ENCODE peak calls at places on chromosomes 5 and 9, in ten cellular contexts. K is mammary epithelial cell, C is neural progenitor cell, D is psoas muscle, U is endodermal cell, S is tibial artery, T is heart right ventricle, F is esophagus squamous epithelium, N is stomach, R is GM23338. Z is an unnamed sample.

GRCh38 chr9:5949103-5949699 is 58.5 kb downstream of the MLANA start:
- DNase-seq in K (peak), C (no peak), D (no peak), U (no peak), S (no peak), T (no peak), F (no peak), N (no peak), R (no peak), Z (no peak)

GRCh38 chr9:124264812-124265211 is 7.1 kb downstream of the NEK6 start:
- DNase-seq in K (no peak), C (no peak), D (no peak), U (no peak), S (no peak), T (no peak), F (no peak), N (no peak), R (no peak), Z (no peak)

GRCh38 chr9:4680750-4681149 is 1.4 kb downstream of the CDC37L1 start:
- DNase-seq in K (peak), C (no peak), D (no peak), U (no peak), S (no peak), T (no peak), F (no peak), N (no peak), R (no peak), Z (no peak)

GRCh38 chr5:110335361-110336046 is 391.0 kb downstream of the TMEM232 start:
- DNase-seq in K (no peak), C (no peak), D (no peak), U (no peak), S (no peak), T (no peak), F (no peak), N (no peak), R (no peak), Z (no peak)

GRCh38 chr9:131282688-131283422 is 6.5 kb upstream of the FAM78A start:
- DNase-seq in K (no peak), C (peak), D (peak), U (peak), S (no peak), T (peak), F (no peak), N (no peak), R (peak), Z (no peak)

GRCh38 chr5:151585970-151586369 is 5.2 kb downstream of the FAT2 start:
- DNase-seq in K (peak), C (no peak), D (peak), U (no peak), S (no peak), T (peak), F (no peak), N (no peak), R (no peak), Z (no peak)

GRCh38 chr9:131274674-131275331 is 1.5 kb downstream of the FAM78A start:
- DNase-seq in K (no peak), C (no peak), D (peak), U (no peak), S (no peak), T (peak), F (no peak), N (no peak), R (no peak), Z (no peak)

GRCh38 chr5:160442824-160443431 is 21.3 kb downstream of the PTTG1 start:
- DNase-seq in K (peak), C (no peak), D (no peak), U (no peak), S (no peak), T (no peak), F (no peak), N (peak), R (no peak), Z (no peak)

GRCh38 chr5:1412621-1413020 is 32.6 kb downstream of the SLC6A3 start:
- DNase-seq in K (no peak), C (no peak), D (peak), U (no peak), S (no peak), T (no peak), F (no peak), N (no peak), R (peak), Z (no peak)

GRCh38 chr5:96256795-96257470 is 176.1 kb downstream of the PCSK1 start:
- DNase-seq in K (peak), C (peak), D (no peak), U (no peak), S (no peak), T (no peak), F (no peak), N (no peak), R (peak), Z (no peak)

GRCh38 chr9:100865111-100865510 is 163.4 kb upstream of the PLPPR1 start:
- DNase-seq in K (no peak), C (no peak), D (no peak), U (peak), S (no peak), T (no peak), F (no peak), N (no peak), R (no peak), Z (no peak)

GRCh38 chr5:38467353-38468040 is 88.9 kb downstream of the LIFR start:
- DNase-seq in K (no peak), C (peak), D (peak), U (no peak), S (peak), T (peak), F (no peak), N (peak), R (no peak), Z (peak)

GRCh38 chr5:5221731-5222130 is 81.6 kb downstream of the ADAMTS16 start:
- DNase-seq in K (no peak), C (no peak), D (no peak), U (no peak), S (no peak), T (no peak), F (no peak), N (no peak), R (no peak), Z (no peak)

GRCh38 chr9:74951725-74952151 is 974 bp downstream of the C9orf40 start:
- DNase-seq in K (peak), C (peak), D (peak), U (peak), S (peak), T (peak), F (peak), N (peak), R (peak), Z (no peak)

GRCh38 chr5:115532517-115532916 is 12.1 kb downstream of the FEM1C start:
- DNase-seq in K (no peak), C (no peak), D (no peak), U (no peak), S (no peak), T (no peak), F (no peak), N (no peak), R (no peak), Z (no peak)

GRCh38 chr9:4371108-4371507 is 71.2 kb upstream of the GLIS3 start:
- DNase-seq in K (peak), C (peak), D (no peak), U (no peak), S (no peak), T (no peak), F (no peak), N (no peak), R (no peak), Z (no peak)

GRCh38 chr9:70553718-70554673 is 139.5 kb upstream of the KLF9 start:
- DNase-seq in K (peak), C (peak), D (no peak), U (peak), S (no peak), T (no peak), F (no peak), N (no peak), R (peak), Z (no peak)

GRCh38 chr9:121643473-121643872 is 8.0 kb upstream of the DAB2IP start:
- DNase-seq in K (no peak), C (no peak), D (no peak), U (no peak), S (no peak), T (no peak), F (no peak), N (no peak), R (no peak), Z (no peak)

GRCh38 chr9:126491256-126491879 is 122.4 kb upstream of the LMX1B start:
- DNase-seq in K (peak), C (peak), D (no peak), U (peak), S (no peak), T (no peak), F (no peak), N (peak), R (peak), Z (no peak)

DNA sequence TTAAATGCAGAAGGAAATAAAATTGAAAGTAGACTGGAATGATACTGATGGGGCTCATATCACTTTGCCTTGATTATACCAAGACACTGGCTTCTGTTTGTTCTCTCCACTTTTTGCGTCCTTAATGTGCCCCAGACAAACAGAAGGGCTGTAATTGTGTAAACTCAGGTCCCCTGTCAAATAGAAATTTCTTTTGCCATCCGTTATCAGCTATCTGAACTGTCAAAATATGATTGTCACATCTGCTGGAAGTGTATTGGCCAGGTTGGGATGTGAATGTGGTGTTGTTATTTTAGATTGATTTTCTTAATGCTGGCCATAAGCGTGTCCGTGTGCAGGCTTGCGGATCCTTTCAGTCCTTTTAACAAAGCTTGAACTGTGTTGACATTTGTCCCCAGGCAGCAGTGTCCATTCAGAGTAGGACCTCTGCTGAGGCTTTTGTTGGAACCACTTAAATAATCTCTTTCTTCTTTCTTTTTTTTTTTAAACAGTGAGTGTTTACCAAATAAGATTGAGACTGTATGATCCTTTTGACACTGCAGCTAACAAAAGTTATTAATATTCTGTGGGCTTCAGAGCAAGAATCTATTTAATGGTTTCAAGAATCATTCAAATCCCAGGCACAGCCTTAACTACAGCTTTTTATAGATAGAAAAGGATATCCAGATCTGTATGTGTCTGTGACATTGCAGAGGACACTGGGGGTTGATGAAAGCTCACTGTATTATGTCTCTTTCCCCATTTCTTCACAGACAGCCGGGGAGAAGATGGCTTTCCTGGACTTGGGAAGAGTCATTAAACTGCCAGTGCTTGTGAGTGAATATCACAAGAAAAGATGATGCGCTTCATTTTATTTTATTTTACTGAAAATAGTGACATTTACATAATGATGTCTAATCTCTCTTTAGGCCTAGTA is 171.7 kb downstream of the ZNF608 start:
- DNase-seq in K (no peak), C (peak), D (no peak), U (no peak), S (no peak), T (no peak), F (no peak), N (no peak), R (no peak), Z (no peak)
- TF ChIP-seq CTCF in K (no peak), C (no peak), D (no peak), U (no peak), S (no peak), T (no peak), F (no peak), N (no peak), R (no peak), Z (no peak)

GRCh38 chr5:126961702-126962101 is 68.7 kb downstream of the MARCHF3 start:
- DNase-seq in K (peak), C (no peak), D (no peak), U (no peak), S (no peak), T (no peak), F (no peak), N (no peak), R (no peak), Z (no peak)

GRCh38 chr5:126965061-126965475 is 65.3 kb downstream of the MARCHF3 start:
- DNase-seq in K (peak), C (no peak), D (no peak), U (no peak), S (no peak), T (no peak), F (no peak), N (no peak), R (no peak), Z (no peak)

GRCh38 chr5:126961128-126961527 is 69.2 kb downstream of the MARCHF3 start:
- DNase-seq in K (no peak), C (no peak), D (no peak), U (no peak), S (no peak), T (no peak), F (no peak), N (no peak), R (no peak), Z (no peak)

GRCh38 chr5:126965487-126965886 is 64.9 kb downstream of the MARCHF3 start:
- DNase-seq in K (no peak), C (no peak), D (no peak), U (no peak), S (no peak), T (no peak), F (no peak), N (no peak), R (no peak), Z (no peak)

GRCh38 chr5:126963822-126964375 is 66.5 kb downstream of the MARCHF3 start:
- DNase-seq in K (peak), C (no peak), D (no peak), U (no peak), S (no peak), T (no peak), F (no peak), N (no peak), R (no peak), Z (no peak)
- H3K27ac ChIP-seq in K (no peak), C (no peak), D (no peak), U (no peak), S (no peak), T (no peak), F (no peak), N (no peak), R (peak), Z (no peak)

GRCh38 chr9:99169982-99170761 is 51.6 kb downstream of the ALG2 start:
- DNase-seq in K (no peak), C (peak), D (no peak), U (peak), S (no peak), T (no peak), F (no peak), N (no peak), R (peak), Z (no peak)
- TF ChIP-seq CTCF in K (no peak), C (peak), D (no peak), U (peak), S (no peak), T (no peak), F (no peak), N (no peak), R (peak), Z (no peak)

DNA sequence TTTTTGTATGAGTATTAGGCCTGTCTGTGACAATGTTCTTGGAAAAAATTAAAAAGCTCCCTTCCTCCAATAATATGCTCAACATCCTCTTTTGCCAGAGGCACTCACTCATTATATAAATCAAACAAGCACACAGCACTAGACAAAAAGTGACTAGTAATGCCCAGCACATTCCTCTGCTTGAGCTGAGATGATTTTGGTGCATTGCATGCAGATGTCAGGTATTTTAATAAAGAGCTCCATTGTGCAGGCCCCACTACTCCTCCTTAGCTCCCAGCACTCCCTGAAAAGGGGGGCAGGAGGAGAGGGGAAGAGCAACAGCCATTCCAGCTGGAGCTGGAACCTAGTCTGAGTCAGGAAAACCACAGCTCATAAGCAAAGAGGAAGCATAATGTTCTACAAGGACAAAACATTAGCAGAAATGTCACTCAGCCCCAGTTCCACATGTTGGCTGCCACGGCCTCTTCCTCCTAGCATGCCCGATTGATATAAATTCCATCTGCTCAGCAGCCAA is 348.5 kb downstream of the BNC2 start:
- DNase-seq in K (peak), C (no peak), D (peak), U (no peak), S (peak), T (no peak), F (no peak), N (no peak), R (no peak), Z (no peak)
- H3K27ac ChIP-seq in K (peak), C (no peak), D (peak), U (peak), S (peak), T (no peak), F (peak), N (peak), R (no peak), Z (peak)

Z was measured in thoracic aorta.